ENCODE peak calls at places on chromosomes 16 and 17, in six cellular contexts. One of them, this sample, is unnamed.

GRCh38 chr17:44304651-44305050 is 3.8 kb upstream of the RUNDC3A start:
- DNase-seq in LoVo: no peak
- DNase-seq in AG20443: no peak
- DNase-seq in stimulated activated CD4-positive, alpha-beta T cell treated with anti-CD3 and anti-CD28 coated beads, Interleukin-1b, Interleukin-23, amount 100 ng/mL, for 24 hours: no peak
- DNase-seq in HT-29: no peak
- DNase-seq in stimulated activated naive B cell treated with anti-CD40 and anti-IgM and Interleukin-4, amounts not matched to agents 10 μg/mL and 1 μg/mL and 100 μg/mL, for 72 hours: no peak
- DNase-seq in this sample: no peak

GRCh38 chr16:79380990-79381389 is 219.5 kb downstream of the MAF start:
- DNase-seq in LoVo: no peak
- DNase-seq in AG20443: no peak
- DNase-seq in stimulated activated CD4-positive, alpha-beta T cell treated with anti-CD3 and anti-CD28 coated beads, Interleukin-1b, Interleukin-23, amount 100 ng/mL, for 24 hours: no peak
- DNase-seq in HT-29: no peak
- DNase-seq in stimulated activated naive B cell treated with anti-CD40 and anti-IgM and Interleukin-4, amounts not matched to agents 10 μg/mL and 1 μg/mL and 100 μg/mL, for 72 hours: no peak
- DNase-seq in this sample: peak; percentile 13

GRCh38 chr17:73643012-73643845 is 1.0 kb downstream of the SDK2 start:
- DNase-seq in LoVo: no peak
- DNase-seq in AG20443: peak; percentile 61
- DNase-seq in stimulated activated CD4-positive, alpha-beta T cell treated with anti-CD3 and anti-CD28 coated beads, Interleukin-1b, Interleukin-23, amount 100 ng/mL, for 24 hours: peak; percentile 7
- DNase-seq in HT-29: no peak
- DNase-seq in stimulated activated naive B cell treated with anti-CD40 and anti-IgM and Interleukin-4, amounts not matched to agents 10 μg/mL and 1 μg/mL and 100 μg/mL, for 72 hours: no peak
- DNase-seq in this sample: peak; percentile 46

GRCh38 chr17:17403899-17404576 is 72.8 kb upstream of the MED9 start:
- DNase-seq in LoVo: no peak
- DNase-seq in AG20443: no peak
- DNase-seq in stimulated activated CD4-positive, alpha-beta T cell treated with anti-CD3 and anti-CD28 coated beads, Interleukin-1b, Interleukin-23, amount 100 ng/mL, for 24 hours: no peak
- DNase-seq in HT-29: no peak
- DNase-seq in stimulated activated naive B cell treated with anti-CD40 and anti-IgM and Interleukin-4, amounts not matched to agents 10 μg/mL and 1 μg/mL and 100 μg/mL, for 72 hours: no peak
- DNase-seq in this sample: no peak

GRCh38 chr16:15961557-15962205 is 12.3 kb downstream of the ABCC1 start:
- DNase-seq in LoVo: no peak
- DNase-seq in AG20443: no peak
- DNase-seq in stimulated activated CD4-positive, alpha-beta T cell treated with anti-CD3 and anti-CD28 coated beads, Interleukin-1b, Interleukin-23, amount 100 ng/mL, for 24 hours: no peak
- DNase-seq in HT-29: no peak
- DNase-seq in stimulated activated naive B cell treated with anti-CD40 and anti-IgM and Interleukin-4, amounts not matched to agents 10 μg/mL and 1 μg/mL and 100 μg/mL, for 72 hours: no peak
- DNase-seq in this sample: no peak

GRCh38 chr17:7183433-7184090 is 4.4 kb upstream of the ASGR1 start:
- DNase-seq in LoVo: no peak
- DNase-seq in AG20443: no peak
- DNase-seq in stimulated activated CD4-positive, alpha-beta T cell treated with anti-CD3 and anti-CD28 coated beads, Interleukin-1b, Interleukin-23, amount 100 ng/mL, for 24 hours: no peak
- DNase-seq in HT-29: no peak
- DNase-seq in stimulated activated naive B cell treated with anti-CD40 and anti-IgM and Interleukin-4, amounts not matched to agents 10 μg/mL and 1 μg/mL and 100 μg/mL, for 72 hours: no peak
- DNase-seq in this sample: no peak

GRCh38 chr16:889586-889985 is 81.2 kb downstream of the LMF1 start:
- DNase-seq in LoVo: no peak
- DNase-seq in AG20443: no peak
- DNase-seq in stimulated activated CD4-positive, alpha-beta T cell treated with anti-CD3 and anti-CD28 coated beads, Interleukin-1b, Interleukin-23, amount 100 ng/mL, for 24 hours: no peak
- DNase-seq in HT-29: no peak
- DNase-seq in stimulated activated naive B cell treated with anti-CD40 and anti-IgM and Interleukin-4, amounts not matched to agents 10 μg/mL and 1 μg/mL and 100 μg/mL, for 72 hours: no peak
- DNase-seq in this sample: no peak

GRCh38 chr16:11743308-11744074 is 834 bp upstream of the TXNDC11 start:
- DNase-seq in LoVo: peak; percentile 32
- DNase-seq in AG20443: peak; percentile 37
- DNase-seq in stimulated activated CD4-positive, alpha-beta T cell treated with anti-CD3 and anti-CD28 coated beads, Interleukin-1b, Interleukin-23, amount 100 ng/mL, for 24 hours: peak; percentile 18
- DNase-seq in HT-29: peak; percentile 30
- DNase-seq in stimulated activated naive B cell treated with anti-CD40 and anti-IgM and Interleukin-4, amounts not matched to agents 10 μg/mL and 1 μg/mL and 100 μg/mL, for 72 hours: peak; percentile 15
- DNase-seq in this sample: peak; percentile 44

GRCh38 chr17:81057079-81057730 is 22.3 kb downstream of the BAIAP2 start:
- DNase-seq in LoVo: peak; percentile 72
- DNase-seq in AG20443: no peak
- DNase-seq in stimulated activated CD4-positive, alpha-beta T cell treated with anti-CD3 and anti-CD28 coated beads, Interleukin-1b, Interleukin-23, amount 100 ng/mL, for 24 hours: no peak
- DNase-seq in HT-29: peak; percentile 90
- DNase-seq in stimulated activated naive B cell treated with anti-CD40 and anti-IgM and Interleukin-4, amounts not matched to agents 10 μg/mL and 1 μg/mL and 100 μg/mL, for 72 hours: no peak
- DNase-seq in this sample: peak; percentile 83

GRCh38 chr17:57669671-57670529 is 75.2 kb downstream of the CCDC182 start:
- DNase-seq in LoVo: no peak
- DNase-seq in AG20443: no peak
- DNase-seq in stimulated activated CD4-positive, alpha-beta T cell treated with anti-CD3 and anti-CD28 coated beads, Interleukin-1b, Interleukin-23, amount 100 ng/mL, for 24 hours: no peak
- DNase-seq in HT-29: no peak
- DNase-seq in stimulated activated naive B cell treated with anti-CD40 and anti-IgM and Interleukin-4, amounts not matched to agents 10 μg/mL and 1 μg/mL and 100 μg/mL, for 72 hours: no peak
- DNase-seq in this sample: no peak

GRCh38 chr16:79336437-79337229 is 263.9 kb downstream of the MAF start:
- DNase-seq in LoVo: no peak
- DNase-seq in AG20443: no peak
- DNase-seq in stimulated activated CD4-positive, alpha-beta T cell treated with anti-CD3 and anti-CD28 coated beads, Interleukin-1b, Interleukin-23, amount 100 ng/mL, for 24 hours: no peak
- DNase-seq in HT-29: no peak
- DNase-seq in stimulated activated naive B cell treated with anti-CD40 and anti-IgM and Interleukin-4, amounts not matched to agents 10 μg/mL and 1 μg/mL and 100 μg/mL, for 72 hours: no peak
- DNase-seq in this sample: peak; percentile 24

GRCh38 chr16:31006086-31006385 is 4.4 kb downstream of the STX1B start:
- DNase-seq in LoVo: no peak
- DNase-seq in AG20443: no peak
- DNase-seq in stimulated activated CD4-positive, alpha-beta T cell treated with anti-CD3 and anti-CD28 coated beads, Interleukin-1b, Interleukin-23, amount 100 ng/mL, for 24 hours: no peak
- DNase-seq in HT-29: no peak
- DNase-seq in stimulated activated naive B cell treated with anti-CD40 and anti-IgM and Interleukin-4, amounts not matched to agents 10 μg/mL and 1 μg/mL and 100 μg/mL, for 72 hours: no peak
- DNase-seq in this sample: no peak

GRCh38 chr16:27769561-27770222 is 219.7 kb downstream of the KATNIP start:
- DNase-seq in LoVo: no peak
- DNase-seq in AG20443: peak; percentile 53
- DNase-seq in stimulated activated CD4-positive, alpha-beta T cell treated with anti-CD3 and anti-CD28 coated beads, Interleukin-1b, Interleukin-23, amount 100 ng/mL, for 24 hours: no peak
- DNase-seq in HT-29: no peak
- DNase-seq in stimulated activated naive B cell treated with anti-CD40 and anti-IgM and Interleukin-4, amounts not matched to agents 10 μg/mL and 1 μg/mL and 100 μg/mL, for 72 hours: no peak
- DNase-seq in this sample: no peak

GRCh38 chr17:29253037-29253436 is 6.4 kb downstream of the CRYBA1 start:
- DNase-seq in LoVo: no peak
- DNase-seq in AG20443: no peak
- DNase-seq in stimulated activated CD4-positive, alpha-beta T cell treated with anti-CD3 and anti-CD28 coated beads, Interleukin-1b, Interleukin-23, amount 100 ng/mL, for 24 hours: no peak
- DNase-seq in HT-29: no peak
- DNase-seq in stimulated activated naive B cell treated with anti-CD40 and anti-IgM and Interleukin-4, amounts not matched to agents 10 μg/mL and 1 μg/mL and 100 μg/mL, for 72 hours: no peak
- DNase-seq in this sample: no peak

GRCh38 chr17:68777856-68778694 is 176.9 kb upstream of the FAM20A start:
- DNase-seq in LoVo: no peak
- DNase-seq in AG20443: no peak
- DNase-seq in stimulated activated CD4-positive, alpha-beta T cell treated with anti-CD3 and anti-CD28 coated beads, Interleukin-1b, Interleukin-23, amount 100 ng/mL, for 24 hours: no peak
- DNase-seq in HT-29: no peak
- DNase-seq in stimulated activated naive B cell treated with anti-CD40 and anti-IgM and Interleukin-4, amounts not matched to agents 10 μg/mL and 1 μg/mL and 100 μg/mL, for 72 hours: no peak
- DNase-seq in this sample: peak; percentile 53

GRCh38 chr16:27775254-27775653 is 225.3 kb downstream of the KATNIP start:
- DNase-seq in LoVo: no peak
- DNase-seq in AG20443: no peak
- DNase-seq in stimulated activated CD4-positive, alpha-beta T cell treated with anti-CD3 and anti-CD28 coated beads, Interleukin-1b, Interleukin-23, amount 100 ng/mL, for 24 hours: no peak
- DNase-seq in HT-29: no peak
- DNase-seq in stimulated activated naive B cell treated with anti-CD40 and anti-IgM and Interleukin-4, amounts not matched to agents 10 μg/mL and 1 μg/mL and 100 μg/mL, for 72 hours: no peak
- DNase-seq in this sample: no peak

GRCh38 chr17:65092262-65092661 is 35.7 kb upstream of the GNA13 start:
- DNase-seq in LoVo: peak; percentile 23
- DNase-seq in AG20443: peak; percentile 56
- DNase-seq in stimulated activated CD4-positive, alpha-beta T cell treated with anti-CD3 and anti-CD28 coated beads, Interleukin-1b, Interleukin-23, amount 100 ng/mL, for 24 hours: no peak
- DNase-seq in HT-29: no peak
- DNase-seq in stimulated activated naive B cell treated with anti-CD40 and anti-IgM and Interleukin-4, amounts not matched to agents 10 μg/mL and 1 μg/mL and 100 μg/mL, for 72 hours: no peak
- DNase-seq in this sample: no peak

GRCh38 chr16:27445502-27446175 is 43.7 kb downstream of the IL21R start:
- DNase-seq in LoVo: peak; percentile 19
- DNase-seq in AG20443: no peak
- DNase-seq in stimulated activated CD4-positive, alpha-beta T cell treated with anti-CD3 and anti-CD28 coated beads, Interleukin-1b, Interleukin-23, amount 100 ng/mL, for 24 hours: no peak
- DNase-seq in HT-29: no peak
- DNase-seq in stimulated activated naive B cell treated with anti-CD40 and anti-IgM and Interleukin-4, amounts not matched to agents 10 μg/mL and 1 μg/mL and 100 μg/mL, for 72 hours: no peak
- DNase-seq in this sample: no peak

GRCh38 chr16:84520778-84521770 is 16.6 kb upstream of the MEAK7 start:
- DNase-seq in LoVo: no peak
- DNase-seq in AG20443: no peak
- DNase-seq in stimulated activated CD4-positive, alpha-beta T cell treated with anti-CD3 and anti-CD28 coated beads, Interleukin-1b, Interleukin-23, amount 100 ng/mL, for 24 hours: no peak
- DNase-seq in HT-29: no peak
- DNase-seq in stimulated activated naive B cell treated with anti-CD40 and anti-IgM and Interleukin-4, amounts not matched to agents 10 μg/mL and 1 μg/mL and 100 μg/mL, for 72 hours: no peak
- DNase-seq in this sample: no peak